ENCODE peak calls at places on chromosomes 1 and 21, in eight cellular contexts. K, C, M, E, P, T, D and Q are unnamed samples.
A peak's percentile ranks its signal among the peaks of the same experiment; 100 is the strongest.

GRCh38 chr1:113998361-113998760 is 19.1 kb downstream of the OLFML3 start:
- DNase-seq in D (no peak), K (no peak), C (no peak), T (peak; percentile 42), E (no peak), P (no peak), M (no peak), Q (no peak)

GRCh38 chr1:26771643-26772321 is 16.0 kb upstream of the PIGV start:
- DNase-seq in M (no peak), K (no peak), E (peak; percentile 98), D (no peak), P (no peak), C (peak; percentile 25), T (peak; percentile 100), Q (peak; percentile 40)

GRCh38 chr1:11719313-11720032 is 16.5 kb upstream of the AGTRAP start:
- DNase-seq in M (peak; percentile 63), E (peak; percentile 63), P (peak; percentile 63), C (peak; percentile 63), D (peak; percentile 85), K (peak; percentile 90), T (peak; percentile 51), Q (no peak)

GRCh38 chr1:42966688-42967609 is 8.3 kb upstream of the SLC2A1 start:
- DNase-seq in P (no peak), D (no peak), K (no peak), E (peak; percentile 98), M (no peak), T (peak; percentile 93), C (no peak), Q (no peak)

GRCh38 chr1:154220970-154221814 is 437 bp downstream of the UBAP2L start:
- DNase-seq in T (peak; percentile 51), D (peak; percentile 85), C (peak; percentile 41), P (peak; percentile 4), E (peak; percentile 43), M (peak; percentile 70), K (peak; percentile 85), Q (peak; percentile 17)

GRCh38 chr1:180244840-180245239 is 14.8 kb downstream of the LHX4 start:
- DNase-seq in T (no peak), P (no peak), K (no peak), M (no peak), E (peak; percentile 44), C (no peak), D (no peak), Q (no peak)

GRCh38 chr1:35505911-35506798 is 51.0 kb downstream of the KIAA0319L start:
- DNase-seq in P (no peak), T (peak; percentile 87), E (peak; percentile 93), M (no peak), D (peak; percentile 70), K (peak; percentile 78), C (no peak), Q (no peak)

GRCh38 chr1:93255222-93256079 is 74.9 kb downstream of the CCDC18 start:
- DNase-seq in E (peak; percentile 80), M (no peak), C (no peak), K (no peak), P (no peak), T (peak; percentile 92), D (no peak), Q (no peak)

GRCh38 chr21:42503711-42504110 is 7.7 kb upstream of the RSPH1 start:
- DNase-seq in T (no peak), K (no peak), M (no peak), E (no peak), C (no peak), P (no peak), D (no peak), Q (no peak)

GRCh38 chr1:176799327-176799726 is 336.4 kb downstream of the PAPPA2 start:
- DNase-seq in D (no peak), E (no peak), P (no peak), C (no peak), M (no peak), K (no peak), T (no peak), Q (no peak)

GRCh38 chr1:29831500-29832117 is 595.3 kb downstream of the PTPRU start:
- DNase-seq in C (no peak), M (no peak), P (no peak), T (no peak), E (peak; percentile 12), K (no peak), D (no peak), Q (no peak)

GRCh38 chr1:24122776-24123175 is 10.8 kb upstream of the MYOM3 start:
- DNase-seq in P (no peak), C (no peak), T (no peak), D (no peak), K (no peak), M (no peak), E (no peak), Q (no peak)

GRCh38 chr1:73593804-73594203 is 604.2 kb downstream of the LRRIQ3 start:
- DNase-seq in M (no peak), C (no peak), K (no peak), D (no peak), E (peak; percentile 70), T (peak; percentile 1), P (no peak), Q (no peak)

GRCh38 chr1:17265162-17265561 is 16.3 kb downstream of the PADI3 start:
- DNase-seq in T (peak; percentile 67), M (no peak), C (no peak), D (no peak), E (peak; percentile 18), P (no peak), K (no peak), Q (no peak)